ENCODE peak calls at places on chromosomes 13 and 19, in ten cellular contexts. N is A549, M is tibial nerve, P is nephron progenitor cell, R is H1, J is progenitor cell of endocrine pancreas, F is GM12865, T is tibial artery, C is fibroblast of the aortic adventitia, A is HFF-Myc. L is an unnamed sample.

GRCh38 chr19:6963937-6964336 is 57.3 kb downstream of the MBD3L2B start:
- DNase-seq in N (no peak), M (no peak), P (no peak), R (no peak), J (no peak), F (peak; percentile 21), T (no peak), C (no peak), A (no peak), L (no peak)

GRCh38 chr19:37505958-37506386 is 767 bp upstream of the ZNF793 start:
- DNase-seq in N (no peak), M (no peak), P (no peak), R (no peak), J (no peak), F (no peak), T (no peak), C (no peak), A (no peak), L (no peak)

GRCh38 chr13:99158846-99159245 is 41.8 kb upstream of the UBAC2 start:
- DNase-seq in N (no peak), M (no peak), P (no peak), R (no peak), J (no peak), F (no peak), T (no peak), C (no peak), A (no peak), L (no peak)

GRCh38 chr13:73440296-73440895 is 381.6 kb downstream of the KLF5 start:
- DNase-seq in N (no peak), M (no peak), P (peak; percentile 23), R (no peak), J (no peak), F (no peak), T (no peak), C (peak; percentile 16), A (no peak), L (no peak)

GRCh38 chr19:18700501-18701249 is 17.2 kb downstream of the CRTC1 start:
- DNase-seq in N (no peak), M (peak; percentile 67), P (peak; percentile 66), R (no peak), J (no peak), F (peak; percentile 70), T (peak; percentile 92), C (peak; percentile 65), A (no peak), L (peak; percentile 32)

GRCh38 chr19:3459322-3459881 is 20.9 kb downstream of the SMIM24 start:
- DNase-seq in N (peak; percentile 78), M (peak; percentile 83), P (no peak), R (no peak), J (no peak), F (peak; percentile 43), T (peak; percentile 98), C (peak; percentile 94), A (peak; percentile 31), L (peak; percentile 65)

GRCh38 chr13:48624858-48625257 is 28.9 kb upstream of the CYSLTR2 start:
- DNase-seq in N (no peak), M (no peak), P (no peak), R (no peak), J (no peak), F (no peak), T (no peak), C (peak; percentile 20), A (no peak), L (no peak)

GRCh38 chr13:113299951-113300350 is 2.9 kb downstream of the LAMP1 start:
- DNase-seq in N (no peak), M (no peak), P (no peak), R (no peak), J (no peak), F (peak; percentile 53), T (no peak), C (no peak), A (no peak), L (no peak)

DNA sequence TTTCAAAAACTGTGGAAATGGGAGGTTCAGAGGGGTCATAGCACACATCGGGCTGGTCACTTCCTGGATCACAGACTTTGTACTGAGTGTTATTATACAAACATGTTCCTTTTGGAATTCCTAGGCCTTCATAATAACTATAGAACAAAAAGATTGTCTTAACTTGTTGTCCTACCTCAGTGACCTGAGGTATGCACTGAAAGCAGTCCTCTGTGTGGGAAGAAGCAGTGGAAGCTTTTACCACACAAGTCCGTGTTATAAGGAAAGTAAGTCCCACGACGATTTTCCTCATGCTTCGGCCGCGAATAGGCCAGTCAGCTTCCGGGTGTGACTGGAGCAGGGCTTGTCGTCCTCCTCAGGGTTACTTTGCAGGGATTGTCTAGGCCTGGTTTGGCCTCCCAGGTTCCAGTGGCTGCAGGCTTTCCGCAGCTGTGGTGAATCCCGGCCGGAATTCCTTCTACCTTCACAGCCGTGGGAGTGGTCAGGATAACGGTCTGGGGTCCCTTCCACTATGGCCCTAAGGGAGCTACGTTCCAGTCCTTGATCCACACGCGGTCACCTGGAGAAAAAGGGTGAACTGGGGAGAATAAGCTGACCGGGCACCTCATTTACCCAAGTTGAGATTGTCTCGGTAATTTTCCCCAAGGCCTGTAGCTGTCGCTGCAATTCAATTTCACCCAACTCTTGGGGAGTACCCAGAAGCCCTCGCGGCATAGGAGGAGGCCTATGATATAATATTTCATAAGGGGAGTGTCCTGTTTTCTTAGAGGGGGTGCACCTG is 16.0 kb downstream of the NAPSA start:
- DNase-seq in N (no peak), M (no peak), P (no peak), R (no peak), J (no peak), F (no peak), T (no peak), C (no peak), A (no peak), L (no peak)
- TF ChIP-seq CTCF in N (no peak), M (no peak), P (no peak), R (no peak), J (no peak), F (no peak), T (no peak), C (no peak), A (no peak), L (peak; percentile 12)

GRCh38 chr13:80977168-80977567 is 636.2 kb upstream of the SPRY2 start:
- DNase-seq in N (no peak), M (no peak), P (no peak), R (no peak), J (no peak), F (no peak), T (no peak), C (no peak), A (no peak), L (no peak)

GRCh38 chr13:80975903-80976302 is 635.0 kb upstream of the SPRY2 start:
- DNase-seq in N (no peak), M (no peak), P (no peak), R (no peak), J (no peak), F (no peak), T (no peak), C (no peak), A (no peak), L (no peak)

GRCh38 chr13:80973721-80974120 is 632.8 kb upstream of the SPRY2 start:
- DNase-seq in N (no peak), M (no peak), P (no peak), R (no peak), J (no peak), F (no peak), T (no peak), C (peak; percentile 3), A (no peak), L (no peak)

DNA sequence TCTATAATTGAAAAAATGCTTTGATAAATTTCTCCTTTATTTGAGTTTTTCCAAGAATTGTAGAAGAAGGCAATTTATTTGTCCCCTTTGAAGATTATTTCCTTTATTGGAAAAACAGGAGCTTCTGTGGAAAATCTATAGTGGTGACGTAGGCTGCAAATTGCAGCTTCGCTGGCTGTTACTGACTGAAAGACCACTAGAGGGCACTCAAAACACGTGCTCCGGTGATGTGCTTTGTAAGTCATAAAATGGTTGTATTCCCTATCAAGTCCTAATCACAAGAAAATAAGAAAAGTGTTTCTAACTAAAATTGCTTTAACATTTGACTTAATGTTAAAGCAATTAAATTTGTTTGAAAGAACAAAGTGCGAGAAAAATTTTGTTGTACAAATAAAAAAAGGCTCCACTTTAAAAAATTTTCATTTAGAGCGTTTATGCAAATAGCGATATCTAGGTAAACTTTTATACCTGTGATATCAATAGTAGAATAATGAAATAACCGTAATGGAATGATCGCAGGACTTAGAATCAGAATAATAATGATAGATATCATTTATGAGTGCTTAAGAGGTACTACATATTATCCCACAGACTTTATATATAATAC is 638.2 kb upstream of the SPRY2 start:
- DNase-seq in N (peak; percentile 10), M (no peak), P (peak; percentile 39), R (peak; percentile 15), J (no peak), F (peak; percentile 67), T (no peak), C (peak; percentile 80), A (peak; percentile 12), L (peak; percentile 52)
- TF ChIP-seq CTCF in N (peak; percentile 62), M (peak; percentile 76), P (peak; percentile 88), R (peak; percentile 48), J (peak; percentile 86), F (peak; percentile 77), T (peak; percentile 62), C (peak; percentile 85), A (peak; percentile 74), L (peak; percentile 89)

GRCh38 chr13:24742986-24743385 is 21.0 kb upstream of the RNF17 start:
- DNase-seq in N (no peak), M (no peak), P (no peak), R (no peak), J (no peak), F (no peak), T (no peak), C (no peak), A (no peak), L (no peak)
- TF ChIP-seq CTCF in N (no peak), M (no peak), P (no peak), R (no peak), J (no peak), F (no peak), T (no peak), C (no peak), A (no peak), L (no peak)

GRCh38 chr19:39307233-39307821 is 11.1 kb downstream of the IFNL1 start:
- DNase-seq in N (no peak), M (no peak), P (peak; percentile 80), R (no peak), J (peak; percentile 32), F (no peak), T (peak; percentile 54), C (no peak), A (no peak), L (no peak)

GRCh38 chr19:39306075-39306474 is 9.9 kb downstream of the IFNL1 start:
- DNase-seq in N (no peak), M (no peak), P (no peak), R (no peak), J (no peak), F (no peak), T (no peak), C (no peak), A (no peak), L (no peak)

GRCh38 chr19:39308531-39309304 is 11.9 kb downstream of the LRFN1 start:
- DNase-seq in N (no peak), M (no peak), P (peak; percentile 61), R (peak; percentile 70), J (no peak), F (no peak), T (peak; percentile 45), C (no peak), A (no peak), L (no peak)

GRCh38 chr19:39310558-39311311 is 9.9 kb downstream of the LRFN1 start:
- DNase-seq in N (no peak), M (no peak), P (no peak), R (no peak), J (no peak), F (no peak), T (no peak), C (no peak), A (no peak), L (no peak)

DNA sequence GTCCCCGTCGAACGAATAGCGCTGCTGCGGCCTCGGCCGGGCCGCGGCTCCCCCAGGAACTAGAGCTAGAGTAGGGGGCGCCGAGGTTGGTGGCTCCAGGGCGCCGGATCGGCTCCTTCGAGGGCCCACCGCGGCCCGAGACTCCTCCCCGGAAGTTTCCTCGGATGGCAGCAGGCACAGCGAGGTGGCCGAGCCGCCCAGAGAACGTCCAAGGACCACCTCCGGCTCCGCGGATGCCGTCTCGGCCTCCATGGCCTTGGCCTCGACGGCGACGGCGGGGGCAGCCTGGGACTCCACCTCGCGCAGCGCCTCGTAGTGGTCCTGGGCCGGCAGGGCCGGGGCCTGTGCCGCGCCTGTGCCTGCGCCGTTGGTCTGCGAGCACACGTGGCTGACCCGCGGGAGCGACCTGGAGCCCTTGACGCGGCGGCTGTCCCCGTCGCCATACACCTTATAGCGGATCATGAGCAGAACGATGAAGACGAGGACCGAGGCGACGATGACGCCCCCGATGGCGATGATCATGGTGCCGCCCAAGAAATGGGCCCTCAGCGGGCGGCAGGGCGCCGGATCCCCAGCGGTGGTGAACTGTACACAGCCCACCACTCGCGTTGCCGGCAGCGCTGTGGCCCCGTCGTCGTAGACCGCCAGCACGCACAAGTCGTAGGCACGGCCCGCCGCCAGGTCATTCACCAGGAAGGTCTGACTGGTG is 11.8 kb downstream of the IFNL1 start:
- DNase-seq in N (no peak), M (no peak), P (peak; percentile 41), R (no peak), J (no peak), F (no peak), T (peak; percentile 56), C (no peak), A (no peak), L (no peak)
- TF ChIP-seq CTCF in N (no peak), M (no peak), P (no peak), R (peak; percentile 56), J (peak; percentile 3), F (no peak), T (no peak), C (no peak), A (no peak), L (no peak)

L was measured in HFFc6.